ENCODE peak calls at places on chromosomes 3 and 15, in five cellular contexts. F is CD4-positive, alpha-beta T cell; Z is endodermal cell; M is pancreas; T is IMR-90. I is an unnamed sample. For H3K9me3, the result is how much of the 10 kb centered on the place peaks cover.

GRCh38 chr3:110995461-110996226 is 76.0 kb upstream of the NECTIN3 start:
- DNase-seq in F (no peak), Z (no peak), M (no peak), T (peak), I (no peak)

GRCh38 chr3:81816473-81817260 is 55.2 kb upstream of the GBE1 start:
- DNase-seq in F (no peak), Z (no peak), M (no peak), T (peak), I (no peak)

GRCh38 chr3:64900916-64901903 is 213.4 kb upstream of the ADAMTS9 start:
- DNase-seq in F (no peak), Z (no peak), M (no peak), T (peak), I (no peak)

GRCh38 chr3:153599685-153600084 is 437.7 kb downstream of the RAP2B start:
- DNase-seq in F (no peak), Z (no peak), M (no peak), T (peak), I (no peak)

GRCh38 chr3:30934208-30934550 is 39.7 kb upstream of the GADL1 start:
- DNase-seq in F (no peak), Z (no peak), M (no peak), T (peak), I (no peak)

GRCh38 chr15:40470423-40471104 is at the start of gene CHST14:
- DNase-seq in F (peak), Z (peak), M (peak), T (peak), I (peak)

GRCh38 chr3:13495921-13496723 is 16.0 kb downstream of the HDAC11 start:
- DNase-seq in F (peak), Z (peak), M (peak), T (peak), I (peak)

GRCh38 chr3:107981471-107982111 is 109.2 kb downstream of the CD47 start:
- DNase-seq in F (no peak), Z (peak), M (no peak), T (no peak), I (no peak)

GRCh38 chr15:83462953-83463433 is 15.9 kb downstream of the SH3GL3 start:
- DNase-seq in F (no peak), Z (no peak), M (no peak), T (no peak), I (no peak)

GRCh38 chr3:138282836-138283235 is 46.8 kb downstream of the NME9 start:
- DNase-seq in F (no peak), Z (no peak), M (no peak), T (no peak), I (no peak)

GRCh38 chr3:14534379-14535191 is 5.6 kb downstream of the GRIP2 start:
- DNase-seq in F (no peak), Z (peak), M (no peak), T (no peak), I (no peak)

GRCh38 chr3:127052121-127052561 is 69.2 kb downstream of the PLXNA1 start:
- DNase-seq in F (no peak), Z (no peak), M (peak), T (no peak), I (peak)

GRCh38 chr15:73786518-73786917 is 33.4 kb upstream of the INSYN1 start:
- DNase-seq in F (no peak), Z (peak), M (no peak), T (no peak), I (no peak)

GRCh38 chr3:176352716-176353334 is 844.5 kb downstream of the TBL1XR1 start:
- DNase-seq in F (no peak), Z (no peak), M (no peak), T (peak), I (no peak)

GRCh38 chr15:58268746-58269145 is 130.6 kb downstream of the AQP9 start:
- DNase-seq in F (no peak), Z (no peak), M (no peak), T (no peak), I (no peak)

GRCh38 chr3:126568776-126569342 is 10.1 kb upstream of the C3orf22 start:
- DNase-seq in F (no peak), Z (peak), M (no peak), T (no peak), I (no peak)

GRCh38 chr3:113698891-113699465 is 2.5 kb upstream of the USF3 start:
- DNase-seq in F (no peak), Z (peak), M (peak), T (peak), I (no peak)

GRCh38 chr3:22269827-22270226 is 518.8 kb upstream of the ZNF385D start:
- DNase-seq in F (no peak), Z (no peak), M (no peak), T (no peak), I (no peak)

GRCh38 chr3:59094446-59094845 is 44.6 kb upstream of the CFAP20DC start:
- DNase-seq in F (no peak), Z (no peak), M (no peak), T (no peak), I (no peak)

GRCh38 chr3:175260145-175260794 is 401.1 kb downstream of the NAALADL2 start:
- DNase-seq in F (no peak), Z (no peak), M (no peak), T (peak), I (no peak)

GRCh38 chr3:105195260-105195659 is 171.4 kb upstream of the ALCAM start:
- DNase-seq in F (no peak), Z (no peak), M (no peak), T (peak), I (no peak)

GRCh38 chr15:89847101-89847500 is 32.4 kb upstream of the ANPEP start:
- DNase-seq in F (no peak), Z (no peak), M (no peak), T (no peak), I (no peak)

GRCh38 chr3:73572371-73572770 is 52.4 kb downstream of the PDZRN3 start:
- DNase-seq in F (no peak), Z (no peak), M (no peak), T (no peak), I (no peak)

GRCh38 chr15:33328105-33328504 is 17.3 kb downstream of the RYR3 start:
- DNase-seq in F (no peak), Z (no peak), M (no peak), T (no peak), I (no peak)

GRCh38 chr3:76941376-76941775 is 98.5 kb upstream of the ROBO2 start:
- DNase-seq in F (no peak), Z (no peak), M (no peak), T (no peak), I (no peak)

GRCh38 chr3:183551930-183552329 is 3.6 kb downstream of the KLHL6 start:
- DNase-seq in F (no peak), Z (no peak), M (no peak), T (no peak), I (no peak)

GRCh38 chr3:183555541-183556081 is at the start of gene KLHL6:
- DNase-seq in F (peak), Z (peak), M (no peak), T (no peak), I (peak)

GRCh38 chr3:183553263-183554026 is 2.1 kb downstream of the KLHL6 start:
- DNase-seq in F (no peak), Z (no peak), M (no peak), T (no peak), I (no peak)

DNA sequence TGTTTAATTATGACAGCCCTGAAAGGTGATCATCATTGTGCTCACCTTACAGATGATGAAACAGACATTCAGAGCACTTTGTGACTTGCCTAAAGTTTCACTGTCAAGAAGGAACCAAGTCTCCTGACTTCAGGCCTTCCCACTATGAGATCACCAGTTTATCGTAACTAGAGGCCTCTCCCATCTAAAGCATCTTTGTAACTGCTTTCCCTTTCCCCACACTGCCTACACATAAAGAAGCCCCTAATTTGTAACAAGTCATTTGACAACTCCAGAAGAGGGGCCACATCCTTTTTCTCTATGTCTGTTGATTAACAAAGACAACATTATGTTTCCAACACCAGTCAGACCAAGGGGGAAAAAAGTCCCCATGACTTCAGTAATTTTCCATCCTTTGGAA is 1.1 kb downstream of the KLHL6 start:
- DNase-seq in F (no peak), Z (no peak), M (no peak), T (no peak), I (no peak)
- TF ChIP-seq CTCF in F (no peak), Z (no peak), M (no peak), T (no peak), I (no peak)

GRCh38 chr3:20822251-20822650 is 636.2 kb upstream of the SGO1 start:
- DNase-seq in F (no peak), Z (no peak), M (no peak), T (no peak), I (no peak)
- H3K9me3 ChIP-seq in F (under half), Z (under half), M (under half), T (under half), I (under half)

GRCh38 chr3:26145769-26146168 is 355.9 kb downstream of the OXSM start:
- DNase-seq in F (no peak), Z (no peak), M (no peak), T (no peak), I (no peak)
- TF ChIP-seq CTCF in F (no peak), Z (no peak), M (no peak), T (no peak), I (no peak)

GRCh38 chr15:25171856-25172687 is 217.3 kb downstream of the SNRPN start:
- DNase-seq in F (no peak), Z (peak), M (peak), T (no peak), I (peak)
- H3K9me3 ChIP-seq in F (under half), Z (under half), M (under half), T (under half), I (under half)

GRCh38 chr3:44110643-44111042 is 131.0 kb upstream of the TOPAZ1 start:
- DNase-seq in F (no peak), Z (no peak), M (no peak), T (no peak), I (no peak)

GRCh38 chr3:44111482-44111881 is 130.2 kb upstream of the TOPAZ1 start:
- DNase-seq in F (no peak), Z (no peak), M (no peak), T (no peak), I (no peak)

GRCh38 chr3:44117239-44117638 is 124.4 kb upstream of the TOPAZ1 start:
- DNase-seq in F (no peak), Z (peak), M (no peak), T (no peak), I (no peak)

GRCh38 chr3:44117736-44118135 is 124.0 kb upstream of the TOPAZ1 start:
- DNase-seq in F (no peak), Z (peak), M (no peak), T (no peak), I (no peak)

DNA sequence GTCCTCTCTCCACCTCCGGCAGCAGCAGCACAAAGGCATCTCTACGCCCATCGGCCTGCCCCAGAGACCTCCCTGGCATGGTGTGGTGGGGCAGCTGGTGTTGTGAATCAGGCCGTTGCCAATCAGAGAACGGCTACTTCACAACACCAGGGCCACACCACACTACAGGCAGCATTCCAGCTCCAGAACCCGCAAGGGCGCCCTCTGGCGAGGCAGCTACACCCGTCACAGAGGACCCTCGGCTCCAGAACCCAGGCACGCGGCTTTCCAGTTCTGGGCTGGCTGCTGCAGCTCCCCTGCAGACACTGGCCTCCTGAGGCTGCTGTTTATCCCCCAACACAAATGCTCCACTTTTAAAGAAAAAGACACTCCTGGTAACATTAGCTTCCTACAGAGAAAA is 127.5 kb upstream of the TOPAZ1 start:
- DNase-seq in F (peak), Z (peak), M (peak), T (peak), I (no peak)
- TF ChIP-seq CTCF in F (peak), Z (peak), M (peak), T (peak), I (no peak)